ENCODE peak calls at places on chromosomes 3 and 15, in four cellular contexts. Q, A, R and V are unnamed samples.

GRCh38 chr3:31235062-31235704 is 297.5 kb upstream of the STT3B start:
- DNase-seq in Q (no peak), R (no peak), A (no peak), V (no peak)

GRCh38 chr3:171566803-171567422 is 106.7 kb upstream of the TNIK start:
- DNase-seq in R (peak; percentile 46), A (peak; percentile 46), Q (no peak), V (peak; percentile 81)

GRCh38 chr15:85718271-85718971 is 76.3 kb downstream of the KLHL25 start:
- DNase-seq in A (no peak), R (no peak), Q (no peak), V (no peak)

GRCh38 chr15:69874321-69874720 is 223.4 kb downstream of the TLE3 start:
- DNase-seq in Q (no peak), R (no peak), A (no peak), V (no peak)

GRCh38 chr15:60328852-60329443 is 68.8 kb downstream of the ANXA2 start:
- DNase-seq in R (no peak), Q (no peak), A (peak; percentile 37), V (no peak)

GRCh38 chr3:151403246-151403645 is 18.7 kb upstream of the P2RY12 start:
- DNase-seq in R (no peak), A (peak; percentile 87), Q (no peak), V (no peak)

GRCh38 chr15:64050281-64051092 is 4.2 kb upstream of the DAPK2 start:
- DNase-seq in R (no peak), Q (no peak), A (no peak), V (no peak)

GRCh38 chr3:142298626-142299025 is 73.2 kb upstream of the GK5 start:
- DNase-seq in Q (no peak), A (no peak), R (no peak), V (peak; percentile 63)

GRCh38 chr3:113773381-113773780 is 26.5 kb downstream of the ATP6V1A start:
- DNase-seq in Q (no peak), R (no peak), A (peak; percentile 91), V (no peak)

GRCh38 chr15:52013151-52013791 is 5.7 kb upstream of the MAPK6 start:
- DNase-seq in R (no peak), A (peak; percentile 80), Q (no peak), V (peak; percentile 23)

GRCh38 chr3:126128504-126129407 is 44.8 kb upstream of the SLC41A3 start:
- DNase-seq in R (no peak), A (no peak), Q (peak; percentile 19), V (no peak)

GRCh38 chr3:14524311-14524711 is 15.8 kb downstream of the GRIP2 start:
- DNase-seq in Q (peak; percentile 20), A (no peak), R (no peak), V (no peak)

GRCh38 chr15:23566070-23567050 is 886 bp downstream of the MKRN3 start:
- DNase-seq in Q (no peak), R (no peak), A (no peak), V (peak; percentile 85)

GRCh38 chr15:85744636-85745422 is 49.9 kb downstream of the KLHL25 start:
- DNase-seq in A (no peak), R (no peak), Q (no peak), V (no peak)

GRCh38 chr3:194364652-194365434 is 4.7 kb downstream of the LRRC15 start:
- DNase-seq in Q (no peak), A (peak; percentile 94), R (no peak), V (peak; percentile 38)

GRCh38 chr3:155912574-155913190 is 42.2 kb downstream of the GMPS start:
- DNase-seq in A (peak; percentile 39), Q (no peak), R (no peak), V (no peak)

GRCh38 chr3:110625126-110625798 is 446.4 kb upstream of the NECTIN3 start:
- DNase-seq in R (no peak), A (no peak), Q (no peak), V (peak; percentile 98)

GRCh38 chr15:84992157-84992940 is 10.7 kb downstream of the PDE8A start:
- DNase-seq in R (no peak), Q (no peak), A (peak; percentile 87), V (peak; percentile 70)

GRCh38 chr15:90002428-90002844 is 1.3 kb downstream of the ZNF710 start:
- DNase-seq in R (no peak), Q (peak; percentile 61), A (peak; percentile 46), V (peak; percentile 38)

GRCh38 chr3:13193320-13194284 is 120.4 kb upstream of the IQSEC1 start:
- DNase-seq in R (no peak), A (no peak), Q (no peak), V (peak; percentile 53)

GRCh38 chr15:60773255-60773654 is 294.3 kb upstream of the ICE2 start:
- DNase-seq in R (no peak), Q (no peak), A (no peak), V (no peak)

GRCh38 chr15:40511472-40512133 is 40.8 kb downstream of the CHST14 start:
- DNase-seq in R (no peak), A (no peak), Q (peak; percentile 84), V (peak; percentile 96)

GRCh38 chr3:45199837-45200648 is 26.0 kb downstream of the TMEM158 start:
- DNase-seq in Q (peak; percentile 55), R (no peak), A (peak; percentile 92), V (peak; percentile 97)

GRCh38 chr3:120344349-120344748 is 4.8 kb downstream of the LRRC58 start:
- DNase-seq in R (no peak), A (peak; percentile 17), Q (no peak), V (no peak)

GRCh38 chr3:126259411-126260391 is 79.3 kb upstream of the ALDH1L1 start:
- DNase-seq in R (no peak), A (peak; percentile 10), Q (peak; percentile 70), V (no peak)

GRCh38 chr15:74621546-74621920 is 5.9 kb downstream of the CLK3 start:
- DNase-seq in R (no peak), A (no peak), Q (no peak), V (no peak)
- H3K79me1 ChIP-seq in R (peaks cover 28% of the 10 kb centered on the region), A (peaks cover 90% of the 10 kb centered on the region), Q (peaks cover 9% of the 10 kb centered on the region), V (peaks cover under 1% of the 10 kb centered on the region)

GRCh38 chr15:28286031-28286430 is 35.9 kb downstream of the HERC2 start:
- DNase-seq in R (no peak), A (no peak), Q (no peak), V (no peak)
- H3K79me1 ChIP-seq in R (peaks cover 3% of the 10 kb centered on the region), A (peaks cover 16% of the 10 kb centered on the region), Q (peaks cover 2% of the 10 kb centered on the region), V (no peaks in the 10 kb centered on the region)

DNA sequence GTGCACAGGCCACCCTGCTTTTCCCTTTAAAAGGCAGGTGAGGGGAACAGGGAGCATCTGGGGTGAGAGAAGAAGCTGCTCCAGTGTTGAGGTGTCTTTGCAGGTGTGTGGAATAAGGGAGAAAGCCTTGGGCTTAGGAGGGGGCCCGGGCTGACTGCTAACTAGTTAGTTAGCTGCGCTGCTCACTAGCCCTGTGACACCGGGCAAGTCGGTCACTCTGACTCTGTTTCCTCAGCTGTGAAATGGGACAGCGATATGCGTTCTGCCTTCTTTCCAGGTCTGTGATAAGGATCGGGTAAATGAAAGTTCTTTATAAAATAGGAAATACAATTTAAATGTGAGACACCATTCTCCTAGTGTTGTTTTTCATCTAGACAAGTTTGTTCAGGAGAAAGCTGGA is 28.1 kb downstream of the PDIA5 start:
- DNase-seq in Q (no peak), A (no peak), R (no peak), V (no peak)
- H3K79me1 ChIP-seq in Q (no peaks in the 10 kb centered on the region), A (peaks cover 44% of the 10 kb centered on the region), R (no peaks in the 10 kb centered on the region), V (peaks cover 26% of the 10 kb centered on the region)

GRCh38 chr3:53231532-53232511 is 24.0 kb downstream of the TKT start:
- DNase-seq in A (no peak), R (no peak), Q (no peak), V (no peak)
- H3K79me1 ChIP-seq in A (peaks cover 84% of the 10 kb centered on the region), R (peaks cover 8% of the 10 kb centered on the region), Q (no peaks in the 10 kb centered on the region), V (peaks cover 14% of the 10 kb centered on the region)

DNA sequence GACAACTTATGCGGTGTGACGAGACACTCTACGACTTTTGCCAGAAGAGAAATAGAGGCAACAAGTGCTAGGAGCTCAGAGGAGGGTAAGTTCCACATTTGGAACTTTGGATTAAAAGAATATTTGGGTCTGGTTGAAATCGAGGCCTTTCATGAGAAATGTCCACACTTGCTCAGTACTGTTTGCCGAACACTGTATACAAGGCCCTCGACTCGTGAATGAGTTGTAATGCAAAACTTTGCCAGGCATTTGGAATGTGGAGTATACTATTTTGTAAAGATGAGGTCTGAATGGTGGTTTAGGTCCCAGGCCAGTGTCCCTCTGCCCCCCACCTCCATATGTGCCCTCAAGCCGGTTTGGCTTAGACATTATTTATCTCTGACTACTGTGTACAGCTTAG is 73.9 kb downstream of the IGF1R start:
- DNase-seq in Q (no peak), A (no peak), R (no peak), V (no peak)
- H3K79me1 ChIP-seq in Q (peaks cover 22% of the 10 kb centered on the region), A (peaks cover 87% of the 10 kb centered on the region), R (peaks cover 3% of the 10 kb centered on the region), V (peaks cover 36% of the 10 kb centered on the region)